ENCODE peak calls at places on chromosomes 5 and 9, in six cellular contexts. V, G, R, K, W and Z are unnamed samples.

GRCh38 chr9:114696814-114697544 is 15.0 kb upstream of the TEX48 start:
- DNase-seq in G (peak), R (no peak), V (no peak), K (no peak), W (peak), Z (no peak)

GRCh38 chr5:14362511-14362910 is 219.1 kb upstream of the OTULINL start:
- DNase-seq in R (no peak), V (no peak), W (no peak), K (no peak), G (no peak), Z (no peak)

GRCh38 chr5:72209515-72210115 is 102.3 kb downstream of the MAP1B start:
- DNase-seq in G (no peak), K (no peak), R (no peak), W (no peak), V (no peak), Z (no peak)

GRCh38 chr5:178642351-178642909 is 15.6 kb upstream of the CLK4 start:
- DNase-seq in R (no peak), W (peak), K (no peak), G (peak), V (no peak), Z (no peak)

GRCh38 chr9:108512426-108513173 is 343.2 kb downstream of the ACTL7B start:
- DNase-seq in V (no peak), W (peak), G (peak), K (no peak), R (no peak), Z (no peak)

GRCh38 chr5:2740051-2740848 is 11.2 kb downstream of the IRX2 start:
- DNase-seq in K (no peak), V (no peak), R (no peak), W (no peak), G (no peak), Z (no peak)

GRCh38 chr9:93254061-93254481 is 70.1 kb downstream of the WNK2 start:
- DNase-seq in V (no peak), K (no peak), W (no peak), R (no peak), G (no peak), Z (no peak)

GRCh38 chr5:117888688-117889087 is 1099.7 kb downstream of the DTWD2 start:
- DNase-seq in W (no peak), R (no peak), V (no peak), G (peak), K (no peak), Z (peak)

GRCh38 chr9:36169166-36169565 is at the start of gene CCIN:
- DNase-seq in K (no peak), W (no peak), R (no peak), V (no peak), G (no peak), Z (no peak)

GRCh38 chr5:78648359-78649219 is at the start of gene LHFPL2:
- DNase-seq in V (peak), G (peak), K (no peak), W (peak), R (peak), Z (no peak)

GRCh38 chr5:74241751-74242140 is 398.8 kb downstream of the ENC1 start:
- DNase-seq in K (no peak), G (peak), W (no peak), R (no peak), V (no peak), Z (no peak)

GRCh38 chr5:4941957-4942830 is 197.9 kb upstream of the ADAMTS16 start:
- DNase-seq in G (no peak), W (no peak), K (no peak), V (peak), R (no peak), Z (no peak)

GRCh38 chr9:136020671-136021070 is 59.5 kb upstream of the UBAC1 start:
- DNase-seq in W (no peak), G (no peak), R (no peak), K (no peak), V (no peak), Z (no peak)

GRCh38 chr9:34687631-34688030 is 3.4 kb downstream of the CCL19 start:
- DNase-seq in G (no peak), K (no peak), R (no peak), V (no peak), W (no peak), Z (no peak)

GRCh38 chr5:93349613-93350012 is 231.4 kb downstream of the NR2F1-AS1 start:
- DNase-seq in R (no peak), V (no peak), K (no peak), G (peak), W (peak), Z (no peak)

GRCh38 chr5:1656271-1656975 is 132.7 kb upstream of the LPCAT1 start:
- DNase-seq in G (no peak), K (no peak), W (no peak), V (no peak), R (no peak), Z (no peak)

GRCh38 chr5:123610209-123610608 is 98.2 kb downstream of the CSNK1G3 start:
- DNase-seq in W (peak), G (peak), R (no peak), V (no peak), K (no peak), Z (no peak)

GRCh38 chr9:129197978-129198736 is 20.1 kb upstream of the IER5L start:
- DNase-seq in V (peak), W (peak), R (peak), G (peak), K (no peak), Z (no peak)

GRCh38 chr5:170070556-170071412 is 34.9 kb upstream of the FOXI1 start:
- DNase-seq in R (peak), K (no peak), W (peak), V (peak), G (peak), Z (peak)

GRCh38 chr5:170025853-170026252 is 45.6 kb upstream of the INSYN2B start:
- DNase-seq in G (no peak), R (no peak), K (no peak), V (no peak), W (no peak), Z (no peak)

GRCh38 chr9:72137697-72138365 is 11.4 kb upstream of the GDA start:
- DNase-seq in W (no peak), R (no peak), K (no peak), V (no peak), G (no peak), Z (no peak)

GRCh38 chr9:124197177-124198095 is 60.3 kb upstream of the NEK6 start:
- DNase-seq in W (no peak), V (peak), K (no peak), R (no peak), G (no peak), Z (no peak)

GRCh38 chr9:81535542-81536241 is 153.7 kb downstream of the TLE1 start:
- DNase-seq in R (no peak), K (no peak), V (no peak), W (peak), G (peak), Z (no peak)

GRCh38 chr9:133361507-133362092 is 5.2 kb downstream of the SURF2 start:
- DNase-seq in W (no peak), G (no peak), K (no peak), V (no peak), R (no peak), Z (no peak)

GRCh38 chr5:155189981-155190380 is 176.4 kb downstream of the KIF4B start:
- DNase-seq in V (no peak), R (no peak), W (no peak), K (no peak), G (no peak), Z (no peak)

GRCh38 chr5:110335361-110336046 is 391.0 kb downstream of the TMEM232 start:
- DNase-seq in V (no peak), G (peak), K (no peak), W (peak), R (no peak), Z (no peak)

GRCh38 chr9:121283072-121283398 is 15.1 kb downstream of the GSN start:
- DNase-seq in W (no peak), G (no peak), K (no peak), R (no peak), V (no peak), Z (no peak)

GRCh38 chr9:130660683-130661460 is 3.5 kb upstream of the PRDM12 start:
- DNase-seq in V (no peak), G (no peak), W (no peak), K (no peak), R (no peak), Z (no peak)

GRCh38 chr9:130661461-130662098 is 2.8 kb upstream of the PRDM12 start:
- DNase-seq in W (no peak), K (no peak), G (no peak), R (no peak), V (no peak), Z (no peak)

GRCh38 chr9:130658893-130659698 is 5.3 kb upstream of the PRDM12 start:
- DNase-seq in V (no peak), R (no peak), K (no peak), G (no peak), W (no peak), Z (no peak)

GRCh38 chr9:130659699-130660248 is 4.6 kb upstream of the PRDM12 start:
- DNase-seq in W (no peak), V (no peak), G (no peak), R (no peak), K (no peak), Z (no peak)

GRCh38 chr9:130660326-130660682 is 4.1 kb upstream of the PRDM12 start:
- DNase-seq in K (no peak), R (no peak), V (no peak), G (no peak), W (no peak), Z (no peak)
- H3K4me3 ChIP-seq in K (no peak), R (peak), V (peak), G (no peak), W (no peak), Z (no peak)

DNA sequence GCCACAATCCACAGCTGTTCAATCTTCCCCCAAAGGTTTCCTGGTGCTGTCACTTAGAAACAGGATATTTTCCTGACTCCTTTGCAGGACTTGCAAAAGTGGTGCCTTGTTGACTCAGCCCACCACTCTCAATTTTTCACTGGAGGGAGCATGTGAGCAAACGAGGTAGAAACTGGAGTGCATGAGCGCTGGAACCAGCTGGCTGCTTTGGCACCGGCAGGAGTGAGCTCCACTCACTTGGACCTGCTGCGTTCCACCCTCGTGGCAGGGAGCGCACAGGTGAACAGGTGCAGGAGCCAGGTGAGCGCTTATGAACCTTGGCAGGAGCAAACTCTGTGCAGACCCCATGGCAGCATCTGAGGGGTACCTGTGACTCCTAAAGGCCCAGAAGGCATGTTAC is 364.1 kb upstream of the RORB start:
- DNase-seq in V (no peak), K (no peak), W (no peak), G (no peak), R (no peak), Z (no peak)
- H3K4me3 ChIP-seq in V (no peak), K (no peak), W (no peak), G (no peak), R (no peak), Z (no peak)

GRCh38 chr5:148904440-148904839 is 78.0 kb downstream of the ADRB2 start:
- DNase-seq in K (no peak), R (peak), G (no peak), W (no peak), V (peak), Z (no peak)
- H3K4me3 ChIP-seq in K (no peak), R (no peak), G (no peak), W (no peak), V (no peak), Z (no peak)

DNA sequence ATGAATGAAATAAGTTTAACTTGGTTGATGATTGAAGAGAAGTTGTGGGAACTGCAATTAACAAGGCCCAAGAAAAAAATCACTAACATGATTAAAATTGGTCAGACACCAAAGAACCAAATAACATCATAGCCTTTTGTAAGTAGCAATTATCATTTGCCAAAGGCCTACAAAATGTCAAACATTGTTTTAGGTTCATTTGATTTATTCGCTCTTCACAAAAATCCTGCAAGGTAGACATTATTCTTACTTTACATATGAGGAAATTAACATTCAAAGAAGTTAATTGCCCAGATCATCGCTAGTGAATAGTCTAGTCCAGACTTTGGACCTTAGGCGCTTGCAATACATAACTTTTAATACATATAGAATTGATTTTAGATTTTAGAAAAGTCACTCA is 2.6 kb downstream of the POLK start:
- DNase-seq in G (no peak), V (no peak), W (no peak), R (no peak), K (no peak), Z (no peak)
- H3K4me3 ChIP-seq in G (no peak), V (no peak), W (no peak), R (no peak), K (no peak), Z (no peak)

GRCh38 chr5:145971701-145972100 is 35.3 kb downstream of the SH3RF2 start:
- DNase-seq in V (no peak), K (no peak), G (no peak), R (no peak), W (no peak), Z (no peak)

GRCh38 chr5:145969714-145970092 is 33.3 kb downstream of the SH3RF2 start:
- DNase-seq in R (no peak), G (no peak), V (no peak), W (no peak), K (no peak), Z (no peak)

GRCh38 chr5:145967296-145967695 is 30.9 kb downstream of the SH3RF2 start:
- DNase-seq in V (no peak), W (no peak), R (no peak), G (no peak), K (no peak), Z (no peak)

GRCh38 chr5:145968970-145969713 is 32.8 kb downstream of the SH3RF2 start:
- DNase-seq in R (no peak), W (no peak), G (no peak), K (no peak), V (no peak), Z (no peak)

GRCh38 chr5:145971108-145971507 is 34.7 kb downstream of the SH3RF2 start:
- DNase-seq in G (no peak), V (no peak), K (no peak), W (no peak), R (no peak), Z (no peak)
- H3K4me3 ChIP-seq in G (no peak), V (no peak), K (no peak), W (no peak), R (no peak), Z (no peak)

DNA sequence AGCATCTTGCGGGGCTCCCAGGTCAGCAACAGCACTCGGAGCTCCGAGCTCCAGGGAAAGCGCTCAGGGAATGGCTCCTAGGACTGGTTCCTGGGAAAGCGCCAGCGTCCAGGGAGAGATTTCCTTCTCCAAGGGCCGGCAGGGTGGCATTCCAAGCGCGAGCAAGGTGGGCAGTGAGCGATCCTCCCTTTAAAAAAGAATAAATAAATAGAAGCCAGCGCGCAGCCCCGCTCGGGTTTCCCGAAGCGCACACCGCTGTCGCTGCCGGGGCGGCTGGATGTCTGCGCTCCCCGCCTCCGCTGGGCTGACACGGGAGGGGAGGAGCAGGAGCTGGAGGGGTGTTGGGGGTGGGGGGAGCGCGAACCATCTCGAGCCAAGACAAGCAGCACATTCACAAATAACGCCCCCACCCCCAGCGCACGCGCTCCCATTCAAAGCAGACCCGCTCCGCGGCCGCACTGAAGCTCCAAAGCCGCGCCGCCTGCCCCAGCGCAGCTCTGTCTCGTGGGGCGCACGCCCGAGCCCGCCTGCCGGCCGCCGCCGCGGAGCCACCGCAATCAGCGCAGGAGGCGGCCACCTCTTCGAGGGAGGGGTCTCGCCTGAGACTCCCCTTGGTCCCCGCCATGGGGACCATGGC is 327.5 kb downstream of the SH3GL2 start:
- DNase-seq in K (no peak), W (no peak), R (peak), G (no peak), V (no peak), Z (no peak)
- H3K4me3 ChIP-seq in K (no peak), W (no peak), R (peak), G (no peak), V (peak), Z (no peak)

GRCh38 chr5:66423484-66423883 is 172.7 kb upstream of the MAST4 start:
- DNase-seq in G (no peak), V (no peak), W (no peak), K (no peak), R (no peak), Z (no peak)

GRCh38 chr5:66425842-66426241 is 170.4 kb upstream of the MAST4 start:
- DNase-seq in W (no peak), V (no peak), G (no peak), K (no peak), R (no peak), Z (no peak)

GRCh38 chr5:66427043-66427442 is 169.2 kb upstream of the MAST4 start:
- DNase-seq in G (no peak), W (no peak), K (no peak), R (no peak), V (no peak), Z (no peak)
- H3K4me3 ChIP-seq in G (no peak), W (no peak), K (no peak), R (no peak), V (no peak), Z (no peak)

DNA sequence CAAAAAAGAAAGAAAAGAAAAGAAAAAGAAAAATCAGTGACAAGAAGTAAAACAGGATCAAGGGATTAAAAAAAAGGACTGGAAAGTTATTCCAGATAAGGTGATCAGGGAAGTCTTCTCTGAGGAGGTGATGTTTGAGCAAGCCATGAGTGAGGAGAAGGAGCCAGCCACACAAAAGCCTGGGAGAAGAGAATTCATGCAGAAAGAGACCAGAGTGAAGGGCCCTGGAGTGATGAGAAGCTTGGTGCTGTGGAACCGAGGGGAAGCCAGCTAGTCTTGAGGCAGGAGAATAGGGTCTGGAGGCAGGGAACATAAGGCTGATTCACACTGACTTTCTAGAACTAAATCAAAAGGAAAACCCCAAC is 4.0 kb upstream of the EXOSC2 start:
- DNase-seq in K (no peak), V (no peak), R (no peak), W (no peak), G (no peak), Z (no peak)
- H3K4me3 ChIP-seq in K (no peak), V (peak), R (peak), W (peak), G (peak), Z (peak)

DNA sequence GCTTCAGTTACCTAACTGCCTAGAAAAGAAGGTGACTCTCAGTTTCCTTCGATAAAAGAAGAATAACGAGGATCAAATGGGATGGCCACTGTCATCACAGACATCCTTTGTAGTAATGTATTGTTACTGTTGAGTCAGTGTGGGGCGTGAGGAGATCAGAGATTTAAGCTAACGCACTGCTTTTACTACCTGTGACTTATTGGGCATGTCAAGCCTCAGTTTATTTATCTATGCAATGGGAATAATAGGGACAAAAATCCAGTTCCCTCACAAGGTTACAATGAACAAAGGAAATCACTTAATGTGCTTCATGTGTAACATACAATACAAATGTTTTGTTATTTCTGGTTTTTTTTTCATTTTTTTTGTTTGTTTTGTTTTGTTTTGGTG is 255 bp upstream of the TRPM6 start:
- DNase-seq in V (no peak), G (no peak), K (no peak), W (no peak), R (no peak), Z (no peak)
- H3K4me3 ChIP-seq in V (peak), G (no peak), K (no peak), W (no peak), R (peak), Z (no peak)

GRCh38 chr5:38258037-38258318 is 381 bp upstream of the EGFLAM start:
- DNase-seq in K (no peak), W (no peak), V (no peak), R (no peak), G (no peak), Z (no peak)
- H3K4me3 ChIP-seq in K (no peak), W (no peak), V (peak), R (peak), G (no peak), Z (no peak)